ENCODE peak calls at places on chromosomes 1 and 21, in five cellular contexts. Z is dorsolateral prefrontal cortex, D is fibroblast of lung, I is mammary epithelial cell, C is brain microvascular endothelial cell. M is an unnamed sample. For H3K27me3, the result is how much of the 10 kb centered on the place peaks cover.

GRCh38 chr1:1539310-1540014 is 962 bp downstream of the TMEM240 start:
- DNase-seq in D (peak), I (no peak), Z (peak), C (no peak), M (no peak)

GRCh38 chr21:43297411-43297981 is 128.7 kb downstream of the CRYAA start:
- DNase-seq in D (no peak), I (no peak), Z (no peak), C (no peak), M (no peak)

GRCh38 chr1:31181515-31182343 is 58.0 kb downstream of the NKAIN1 start:
- DNase-seq in D (peak), C (peak), I (peak), Z (peak), M (peak)

GRCh38 chr1:5972198-5972520 is 20.1 kb downstream of the NPHP4 start:
- DNase-seq in C (no peak), Z (no peak), D (no peak), I (no peak), M (no peak)

GRCh38 chr1:240991230-240991629 is 365.8 kb downstream of the RGS7 start:
- DNase-seq in D (no peak), I (no peak), Z (no peak), C (no peak), M (no peak)

GRCh38 chr1:190029441-190029840 is 448.2 kb downstream of the BRINP3 start:
- DNase-seq in C (no peak), Z (no peak), I (no peak), D (no peak), M (no peak)

GRCh38 chr1:117976381-117976780 is 46.8 kb downstream of the WDR3 start:
- DNase-seq in Z (no peak), I (no peak), C (no peak), D (no peak), M (no peak)

GRCh38 chr1:15620155-15620545 is 2.9 kb downstream of the DDI2 start:
- DNase-seq in Z (no peak), I (peak), C (peak), D (no peak), M (no peak)

GRCh38 chr1:210236840-210237409 is 4.3 kb downstream of the SERTAD4 start:
- DNase-seq in I (no peak), C (peak), Z (no peak), D (peak), M (no peak)

GRCh38 chr1:1182491-1183220 is 9.0 kb downstream of the TTLL10 start:
- DNase-seq in I (no peak), C (no peak), Z (no peak), D (no peak), M (no peak)

GRCh38 chr21:43355925-43356289 is 71.0 kb downstream of the SIK1 start:
- DNase-seq in C (no peak), Z (no peak), I (no peak), D (no peak), M (no peak)

GRCh38 chr1:183956559-183957188 is 80.9 kb downstream of the COLGALT2 start:
- DNase-seq in D (peak), Z (no peak), I (peak), C (peak), M (peak)

GRCh38 chr1:227323956-227324267 is 5.6 kb upstream of the CDC42BPA start:
- DNase-seq in Z (no peak), I (no peak), D (no peak), C (no peak), M (no peak)

GRCh38 chr1:17432412-17432811 is 7.1 kb downstream of the RCC2 start:
- DNase-seq in Z (no peak), D (no peak), I (no peak), C (no peak), M (no peak)

GRCh38 chr1:88662723-88663122 is 21.4 kb upstream of the PKN2 start:
- DNase-seq in I (no peak), Z (no peak), C (no peak), D (no peak), M (no peak)
- H3K27ac ChIP-seq in I (no peak), Z (no peak), C (no peak), D (no peak), M (no peak)

DNA sequence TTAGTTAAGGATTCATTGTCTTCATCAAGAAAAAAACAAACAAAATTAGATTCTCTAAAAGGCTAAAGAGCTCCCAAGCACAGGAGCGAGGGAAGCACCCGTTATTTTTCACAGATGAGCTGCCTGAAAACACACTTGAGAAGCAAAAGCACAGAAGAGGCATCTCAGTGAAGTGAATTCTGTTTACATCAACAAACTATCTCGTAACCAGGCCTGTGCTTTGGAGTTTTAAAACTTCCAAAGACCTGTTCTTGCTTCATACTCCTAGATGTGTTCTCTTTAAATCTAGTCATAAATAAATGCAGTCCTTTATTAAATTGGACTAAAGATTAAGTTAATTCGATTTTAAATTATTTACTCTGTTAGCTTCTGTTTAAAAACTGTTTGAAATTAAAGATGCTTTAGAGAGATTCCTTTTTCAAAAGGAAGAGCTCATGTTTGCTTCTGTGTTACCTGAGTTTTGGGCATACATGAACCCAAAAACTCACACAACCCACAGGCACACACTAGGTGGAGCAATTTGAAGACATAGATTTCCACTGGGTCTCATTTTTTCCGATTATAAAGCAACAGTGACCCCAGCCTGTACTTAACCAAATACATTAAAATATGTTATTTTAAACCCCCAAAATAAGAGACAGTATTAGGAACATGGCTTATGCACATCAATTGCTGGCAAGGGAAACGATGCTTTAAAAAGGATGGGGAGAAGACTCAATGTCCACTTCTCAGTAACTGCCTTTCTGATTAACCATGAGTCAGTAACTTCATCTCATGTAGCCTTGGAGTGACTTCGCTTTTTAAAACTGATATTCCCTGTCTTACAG is 648.2 kb downstream of the SMYD3 start:
- DNase-seq in C (no peak), D (peak), I (no peak), Z (no peak), M (no peak)
- TF ChIP-seq CTCF in C (peak), D (peak), I (no peak), Z (no peak), M (no peak)

GRCh38 chr1:159943908-159944622 is 1.3 kb downstream of the IGSF9 start:
- DNase-seq in I (peak), D (no peak), C (no peak), Z (no peak), M (no peak)

GRCh38 chr1:159944623-159945455 is 574 bp downstream of the IGSF9 start:
- DNase-seq in I (no peak), D (no peak), Z (no peak), C (no peak), M (no peak)

GRCh38 chr1:159941867-159942560 is 3.4 kb downstream of the IGSF9 start:
- DNase-seq in Z (no peak), D (no peak), I (no peak), C (no peak), M (no peak)

GRCh38 chr1:159941139-159941866 is 4.1 kb downstream of the IGSF9 start:
- DNase-seq in Z (no peak), C (no peak), D (no peak), I (no peak), M (no peak)

DNA sequence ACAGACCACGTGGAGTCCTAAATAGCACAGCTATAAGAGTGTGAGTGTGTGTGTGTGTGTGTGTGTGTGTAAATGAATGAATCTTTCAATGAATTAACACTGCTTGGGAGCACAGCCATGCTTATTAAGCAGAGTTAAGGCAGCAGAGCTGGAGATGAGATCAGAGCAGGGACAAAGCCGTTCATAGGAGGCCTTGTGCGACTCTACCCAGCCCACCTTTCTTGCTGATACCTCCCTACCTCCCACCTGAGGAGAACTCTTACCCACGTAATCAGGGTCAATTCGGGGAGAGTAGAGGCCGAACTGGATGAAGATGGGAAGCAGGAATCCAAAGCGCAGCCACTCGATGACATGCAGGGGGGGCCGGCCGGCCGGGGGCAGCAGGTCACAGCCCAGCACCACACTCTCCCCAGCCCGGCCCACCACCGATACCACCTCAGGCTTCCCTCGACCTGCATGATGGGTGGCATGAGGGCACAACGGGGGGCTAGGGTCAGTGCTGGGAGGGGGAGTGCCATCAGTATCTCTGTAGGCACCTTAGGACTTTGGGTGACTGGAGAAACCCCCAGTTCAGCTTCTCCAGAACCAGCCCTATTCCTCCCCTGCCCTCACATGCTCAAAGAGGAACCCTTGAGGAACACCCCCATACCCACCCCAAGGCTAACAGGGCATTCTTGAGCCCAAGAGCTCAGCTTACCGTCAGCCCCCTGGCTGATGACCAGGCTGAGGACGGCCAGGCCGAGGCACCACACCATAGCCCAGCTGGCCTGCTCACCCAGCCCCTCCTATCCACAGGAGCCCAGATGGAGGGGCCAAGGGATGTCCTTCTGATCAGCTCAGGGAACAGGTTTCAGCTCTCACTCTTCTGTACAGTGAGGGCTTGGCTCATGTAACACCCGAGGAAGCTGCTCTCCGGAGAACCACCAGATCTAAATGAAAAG is 2.4 kb downstream of the IGSF9 start:
- DNase-seq in Z (no peak), I (no peak), C (no peak), D (no peak), M (no peak)
- H3K27me3 ChIP-seq in Z (under half), I (under half), C (under half), D (under half), M (under half)

GRCh38 chr1:172450524-172450885 is 6.6 kb upstream of the PIGC start:
- DNase-seq in D (no peak), I (no peak), Z (no peak), C (no peak), M (no peak)
- H3K27ac ChIP-seq in D (no peak), I (no peak), Z (no peak), C (no peak), M (no peak)

DNA sequence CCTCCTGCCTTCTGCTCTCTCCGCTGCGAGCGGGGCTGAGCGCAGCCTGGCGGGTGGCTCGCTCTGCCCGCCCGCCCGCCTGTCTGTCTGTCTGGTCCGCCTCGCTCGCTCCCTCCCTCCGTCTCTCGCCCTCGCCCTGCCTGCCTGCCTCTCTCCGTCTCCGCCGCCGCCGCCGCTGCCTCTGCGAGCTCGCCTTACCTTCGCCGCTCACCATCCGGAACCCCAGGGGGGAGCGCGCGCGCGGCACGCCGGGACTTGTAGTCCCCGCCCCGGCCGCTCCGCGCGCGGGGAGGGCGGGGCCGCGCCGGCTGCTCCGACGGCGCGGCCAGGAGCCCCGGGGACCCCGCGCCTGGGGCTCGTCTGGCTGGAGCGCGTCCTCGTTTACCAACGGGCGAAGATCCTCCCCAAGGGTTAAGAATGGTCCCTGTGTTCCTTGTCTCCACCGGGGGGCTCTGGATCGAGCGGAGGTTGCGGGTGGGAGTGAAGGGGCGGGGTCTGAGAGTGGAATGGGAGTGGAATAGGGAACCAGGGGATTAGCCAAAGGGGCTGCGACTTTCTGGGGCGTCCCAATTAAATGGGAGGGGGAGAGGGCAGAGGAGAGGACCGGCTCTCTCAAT is at the start of gene AHDC1:
- DNase-seq in Z (peak), C (peak), I (peak), D (peak), M (peak)
- TF ChIP-seq CTCF in Z (no peak), C (peak), I (no peak), D (no peak), M (no peak)

GRCh38 chr1:112803906-112804762 is 89.0 kb upstream of the PPM1J start:
- DNase-seq in D (peak), I (peak), Z (peak), C (peak), M (peak)
- H3K27me3 ChIP-seq in D (under half), I (under half), Z (under half), C (under half), M (under half)

DNA sequence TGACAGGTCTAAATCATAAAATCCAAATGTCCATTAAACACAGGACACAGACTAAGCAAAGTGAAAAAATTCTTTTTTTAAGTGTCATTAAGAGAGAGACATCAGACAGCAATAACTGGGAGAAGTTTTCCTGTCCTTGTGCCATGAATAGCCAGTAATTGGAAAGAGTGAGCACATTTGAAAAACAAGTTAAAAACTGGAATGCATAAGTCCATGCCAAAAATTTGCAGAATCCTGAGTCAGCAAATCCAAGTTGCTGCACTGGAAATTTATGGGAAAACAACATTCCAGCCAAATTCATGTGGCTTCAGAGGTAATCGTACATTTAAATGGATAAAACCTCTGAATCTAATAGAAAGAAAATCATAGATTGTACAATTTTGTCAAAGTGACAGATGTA is 291.4 kb downstream of the LRRC40 start:
- DNase-seq in Z (no peak), C (peak), I (no peak), D (peak), M (no peak)
- H3K27ac ChIP-seq in Z (no peak), C (no peak), I (no peak), D (no peak), M (no peak)

GRCh38 chr1:152487871-152488270 is 22.7 kb upstream of the LCE5A start:
- DNase-seq in I (peak), D (no peak), Z (no peak), C (no peak), M (no peak)

GRCh38 chr1:152481869-152482664 is 28.5 kb upstream of the LCE5A start:
- DNase-seq in C (no peak), Z (no peak), D (no peak), I (no peak), M (no peak)

DNA sequence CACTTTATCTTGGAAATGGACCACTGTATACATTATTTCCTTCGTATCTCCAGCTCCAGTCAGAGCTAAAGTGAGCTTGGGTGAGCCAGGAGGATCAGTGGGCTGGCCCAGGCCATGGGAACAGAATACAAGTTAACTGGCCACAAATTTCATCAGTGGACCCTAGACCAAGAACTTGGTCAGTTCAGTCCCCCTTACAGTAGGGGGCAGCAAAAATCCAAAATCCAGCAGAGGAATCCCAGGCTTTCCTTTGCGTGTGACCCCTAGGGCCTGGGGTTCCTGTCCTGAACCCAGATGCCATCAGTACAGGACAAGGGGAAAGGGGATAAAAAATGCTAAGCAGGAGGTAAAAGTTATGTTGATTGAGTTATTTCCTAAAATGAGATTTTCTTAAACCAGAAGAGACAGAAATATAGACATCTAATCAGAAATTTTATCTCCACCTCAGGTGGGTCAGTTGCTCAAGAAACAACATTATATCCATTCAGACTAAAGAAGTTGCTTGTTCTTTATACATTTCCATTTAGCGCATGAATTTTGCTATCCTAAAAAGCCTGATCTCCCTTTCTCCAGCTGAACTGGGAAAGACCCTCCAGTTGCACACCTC is 24.1 kb upstream of the LCE5A start:
- DNase-seq in D (no peak), I (no peak), Z (no peak), C (no peak), M (no peak)
- TF ChIP-seq CTCF in D (peak), I (peak), Z (no peak), C (peak), M (no peak)

GRCh38 chr1:47219590-47220220 is 12.3 kb downstream of the TAL1 start:
- DNase-seq in D (no peak), Z (no peak), I (no peak), C (no peak), M (no peak)
- H3K27me3 ChIP-seq in D (under half), Z (under half), I (under half), C (under half), M (under half)

DNA sequence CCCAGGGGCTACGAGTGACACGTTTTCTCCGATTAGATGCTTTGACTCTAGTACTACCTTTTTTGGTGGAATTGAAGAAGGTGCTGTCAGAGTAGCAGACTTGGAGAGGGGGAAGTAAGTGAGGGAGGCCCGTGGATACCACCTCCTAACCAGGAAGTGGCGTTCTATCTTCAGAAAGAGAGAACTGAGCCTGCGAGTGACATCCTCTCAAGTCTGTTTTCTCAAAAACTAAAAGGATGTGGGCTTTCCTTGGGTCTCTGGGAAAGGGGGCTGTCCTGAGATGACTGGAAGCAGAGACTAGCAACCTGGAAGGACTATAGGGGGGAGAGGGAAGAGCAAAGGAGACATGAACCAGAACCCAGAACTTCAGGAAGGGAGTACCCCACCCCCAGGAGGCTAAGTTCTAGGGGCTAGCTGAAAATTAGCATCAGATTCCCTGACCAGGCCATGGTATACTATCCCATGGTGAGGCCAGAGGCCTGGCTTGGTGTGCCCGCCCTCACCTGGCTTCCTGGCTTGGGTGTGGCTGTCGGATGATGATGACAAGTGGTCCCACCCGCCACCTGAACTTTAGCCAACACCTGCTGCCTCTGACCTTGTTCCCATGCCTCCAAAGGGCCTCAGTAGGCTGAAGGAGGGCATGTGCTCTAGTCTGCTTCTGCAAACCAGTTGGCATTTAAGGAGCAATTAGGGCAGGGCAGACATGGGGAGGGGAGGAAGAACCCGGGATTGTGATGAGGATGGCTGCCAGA is 49.1 kb downstream of the ATP2B4 start:
- DNase-seq in Z (no peak), I (no peak), C (no peak), D (no peak), M (peak)
- H3K27ac ChIP-seq in Z (peak), I (no peak), C (no peak), D (peak), M (peak)